ENCODE peak calls at places on chromosomes 3 and 15, in eight cellular contexts. N is breast epithelium, Y is nephron progenitor cell, F is fibroblast of lung, R is AG04450, V is psoas muscle, C is AG04449, O is stomach. A is an unnamed sample.

GRCh38 chr15:49101536-49101935 is 53.9 kb downstream of the COPS2 start:
- DNase-seq in N (no peak), Y (no peak), F (peak), R (peak), V (no peak), C (no peak), O (no peak), A (peak)

GRCh38 chr3:107100573-107100972 is 276.7 kb upstream of the CCDC54 start:
- DNase-seq in N (no peak), Y (no peak), F (no peak), R (no peak), V (no peak), C (no peak), O (no peak), A (no peak)

GRCh38 chr15:101091080-101092017 is 160.5 kb downstream of the CHSY1 start:
- DNase-seq in N (no peak), Y (peak), F (peak), R (peak), V (peak), C (no peak), O (no peak), A (peak)

GRCh38 chr3:4509983-4510755 is 17.0 kb downstream of the ITPR1 start:
- DNase-seq in N (no peak), Y (no peak), F (no peak), R (no peak), V (no peak), C (no peak), O (no peak), A (no peak)

GRCh38 chr3:152241142-152242067 is 27.3 kb upstream of the MBNL1 start:
- DNase-seq in N (no peak), Y (no peak), F (no peak), R (no peak), V (no peak), C (no peak), O (no peak), A (no peak)

GRCh38 chr3:47512416-47513124 is 942 bp downstream of the ELP6 start:
- DNase-seq in N (peak), Y (peak), F (peak), R (no peak), V (peak), C (no peak), O (no peak), A (peak)

GRCh38 chr3:141870091-141870687 is 6.3 kb upstream of the ATP1B3 start:
- DNase-seq in N (no peak), Y (no peak), F (no peak), R (no peak), V (no peak), C (no peak), O (no peak), A (no peak)

GRCh38 chr3:56782900-56783299 is 18.8 kb downstream of the ARHGEF3 start:
- DNase-seq in N (no peak), Y (no peak), F (no peak), R (no peak), V (no peak), C (no peak), O (no peak), A (no peak)

GRCh38 chr3:17847156-17847555 is 104.7 kb upstream of the TBC1D5 start:
- DNase-seq in N (no peak), Y (no peak), F (no peak), R (no peak), V (no peak), C (no peak), O (no peak), A (no peak)

GRCh38 chr3:16011376-16011775 is 163.1 kb upstream of the GALNT15 start:
- DNase-seq in N (no peak), Y (no peak), F (no peak), R (no peak), V (no peak), C (no peak), O (no peak), A (no peak)

GRCh38 chr3:4766716-4767499 is 212.3 kb upstream of the BHLHE40 start:
- DNase-seq in N (no peak), Y (no peak), F (no peak), R (no peak), V (no peak), C (no peak), O (no peak), A (no peak)

GRCh38 chr3:100325827-100326226 is 8.7 kb upstream of the NIT2 start:
- DNase-seq in N (no peak), Y (no peak), F (no peak), R (no peak), V (no peak), C (no peak), O (no peak), A (no peak)

GRCh38 chr15:85800460-85801123 is 5.9 kb upstream of the KLHL25 start:
- DNase-seq in N (peak), Y (no peak), F (peak), R (no peak), V (peak), C (no peak), O (peak), A (peak)

GRCh38 chr15:77531191-77532000 is 101.3 kb downstream of the LINGO1 start:
- DNase-seq in N (no peak), Y (no peak), F (no peak), R (no peak), V (no peak), C (no peak), O (no peak), A (no peak)

GRCh38 chr3:34065901-34066300 is 267.5 kb downstream of the PDCD6IP start:
- DNase-seq in N (no peak), Y (no peak), F (no peak), R (no peak), V (no peak), C (no peak), O (no peak), A (no peak)

GRCh38 chr3:161197855-161198836 is 23.0 kb upstream of the NMD3 start:
- DNase-seq in N (no peak), Y (no peak), F (no peak), R (no peak), V (no peak), C (no peak), O (no peak), A (peak)

GRCh38 chr3:41975421-41976103 is 13.7 kb upstream of the ULK4 start:
- DNase-seq in N (no peak), Y (no peak), F (no peak), R (no peak), V (no peak), C (no peak), O (no peak), A (no peak)

GRCh38 chr3:164407111-164407510 is 671.2 kb downstream of the SI start:
- DNase-seq in N (no peak), Y (no peak), F (no peak), R (no peak), V (no peak), C (no peak), O (no peak), A (no peak)

GRCh38 chr3:102748646-102749045 is 313.8 kb downstream of the ZPLD1 start:
- DNase-seq in N (no peak), Y (no peak), F (no peak), R (no peak), V (no peak), C (no peak), O (no peak), A (no peak)

GRCh38 chr15:57060799-57061198 is 142.4 kb downstream of the TCF12 start:
- DNase-seq in N (no peak), Y (no peak), F (peak), R (peak), V (no peak), C (peak), O (no peak), A (peak)

GRCh38 chr3:151379083-151379734 is 5.3 kb downstream of the P2RY12 start:
- DNase-seq in N (no peak), Y (peak), F (peak), R (no peak), V (peak), C (no peak), O (no peak), A (no peak)

GRCh38 chr3:42702066-42702951 is at the start of gene HHATL:
- DNase-seq in N (no peak), Y (no peak), F (no peak), R (no peak), V (peak), C (no peak), O (peak), A (no peak)

GRCh38 chr15:57878573-57878972 is 172.1 kb downstream of the POLR2M start:
- DNase-seq in N (no peak), Y (no peak), F (no peak), R (no peak), V (no peak), C (no peak), O (no peak), A (no peak)

GRCh38 chr15:63971427-63971805 is 74.9 kb downstream of the DAPK2 start:
- DNase-seq in N (no peak), Y (no peak), F (no peak), R (no peak), V (no peak), C (no peak), O (no peak), A (no peak)

GRCh38 chr3:15815696-15816095 is 17.9 kb upstream of the ANKRD28 start:
- DNase-seq in N (no peak), Y (no peak), F (peak), R (peak), V (no peak), C (peak), O (no peak), A (peak)

GRCh38 chr3:197035577-197035976 is 6.0 kb upstream of the MELTF start:
- DNase-seq in N (no peak), Y (no peak), F (no peak), R (no peak), V (no peak), C (no peak), O (no peak), A (no peak)

GRCh38 chr3:138331143-138331894 is 1.7 kb upstream of the NME9 start:
- DNase-seq in N (no peak), Y (no peak), F (peak), R (no peak), V (peak), C (no peak), O (no peak), A (no peak)

GRCh38 chr3:139281096-139281495 is 62.7 kb upstream of the MRPS22 start:
- DNase-seq in N (no peak), Y (no peak), F (no peak), R (no peak), V (no peak), C (no peak), O (no peak), A (no peak)

GRCh38 chr15:74417670-74418069 is 16.1 kb downstream of the SEMA7A start:
- DNase-seq in N (no peak), Y (no peak), F (no peak), R (no peak), V (no peak), C (no peak), O (no peak), A (no peak)

GRCh38 chr3:142586803-142587406 is 8.4 kb upstream of the ATR start:
- DNase-seq in N (no peak), Y (peak), F (peak), R (peak), V (no peak), C (no peak), O (peak), A (peak)

GRCh38 chr15:77541421-77542181 is 91.1 kb downstream of the LINGO1 start:
- DNase-seq in N (no peak), Y (no peak), F (peak), R (no peak), V (no peak), C (no peak), O (peak), A (peak)

GRCh38 chr3:128846501-128846900 is 32.9 kb upstream of the ACAD9 start:
- DNase-seq in N (no peak), Y (no peak), F (no peak), R (no peak), V (no peak), C (no peak), O (no peak), A (no peak)

GRCh38 chr3:128847631-128848370 is 31.6 kb upstream of the ACAD9 start:
- DNase-seq in N (no peak), Y (no peak), F (no peak), R (no peak), V (no peak), C (no peak), O (no peak), A (no peak)

GRCh38 chr3:128845119-128845518 is 34.3 kb upstream of the ACAD9 start:
- DNase-seq in N (no peak), Y (peak), F (no peak), R (no peak), V (no peak), C (no peak), O (no peak), A (no peak)

GRCh38 chr3:128844502-128844901 is 34.9 kb upstream of the ACAD9 start:
- DNase-seq in N (no peak), Y (no peak), F (no peak), R (no peak), V (no peak), C (no peak), O (no peak), A (no peak)

DNA sequence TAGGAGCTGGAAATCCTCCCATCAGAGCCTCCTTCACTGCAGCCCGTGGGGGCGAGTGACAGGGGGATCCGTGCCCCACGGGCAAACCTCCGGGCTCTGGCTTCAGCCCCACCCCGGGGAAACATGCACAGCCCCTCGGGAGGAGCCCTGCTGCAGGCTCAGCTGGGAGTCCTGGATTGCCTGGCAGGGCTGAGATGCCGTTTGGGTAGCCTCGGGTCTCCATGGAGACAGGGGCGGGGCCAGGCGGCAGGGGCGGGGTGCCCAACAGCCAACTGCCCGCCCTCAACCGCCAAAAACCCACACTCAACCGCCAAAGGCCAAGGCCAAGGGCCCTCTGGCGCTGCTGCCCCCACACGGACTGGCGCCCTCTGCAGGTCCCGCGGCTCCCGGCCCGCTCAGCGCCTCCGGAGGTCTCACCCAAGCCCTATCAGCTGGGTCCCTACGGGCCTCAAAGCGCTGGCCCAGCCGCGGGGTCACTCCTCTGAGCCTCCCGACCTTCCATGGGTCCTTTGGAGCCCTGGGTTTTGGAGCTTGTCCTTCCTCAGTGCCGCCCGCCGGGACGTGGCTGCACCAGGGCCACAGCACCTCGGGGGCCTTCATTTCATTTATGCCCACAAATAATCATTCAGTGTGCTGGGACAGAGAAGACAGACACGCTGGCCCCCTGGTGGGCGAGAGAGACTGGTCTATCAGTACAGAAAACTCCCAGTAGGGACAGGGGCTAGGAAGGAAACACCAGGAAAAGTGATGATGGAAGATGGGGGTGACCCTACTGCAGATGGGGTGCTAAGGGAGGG is 33.5 kb upstream of the ACAD9 start:
- DNase-seq in N (peak), Y (peak), F (peak), R (no peak), V (peak), C (no peak), O (peak), A (peak)
- TF ChIP-seq CTCF in N (peak), Y (peak), F (peak), R (peak), V (peak), C (peak), O (peak), A (peak)

GRCh38 chr15:45064386-45064785 is 41.4 kb downstream of the SORD start:
- DNase-seq in N (no peak), Y (no peak), F (peak), R (peak), V (no peak), C (no peak), O (peak), A (peak)
- TF ChIP-seq CTCF in N (no peak), Y (no peak), F (no peak), R (no peak), V (no peak), C (no peak), O (no peak), A (no peak)

GRCh38 chr15:62847900-62848489 is 194.6 kb upstream of the TPM1 start:
- DNase-seq in N (no peak), Y (peak), F (peak), R (no peak), V (peak), C (no peak), O (peak), A (peak)
- TF ChIP-seq CTCF in N (peak), Y (peak), F (peak), R (peak), V (peak), C (peak), O (peak), A (peak)

GRCh38 chr3:12578742-12579141 is 21.9 kb downstream of the MKRN2 start:
- DNase-seq in N (no peak), Y (no peak), F (no peak), R (no peak), V (no peak), C (no peak), O (no peak), A (no peak)
- TF ChIP-seq CTCF in N (no peak), Y (no peak), F (peak), R (peak), V (no peak), C (peak), O (no peak), A (peak)

GRCh38 chr15:33204087-33204486 is 9.6 kb upstream of the FMN1 start:
- DNase-seq in N (no peak), Y (no peak), F (no peak), R (no peak), V (no peak), C (no peak), O (no peak), A (no peak)

GRCh38 chr15:33200903-33201302 is 6.4 kb upstream of the FMN1 start:
- DNase-seq in N (no peak), Y (no peak), F (no peak), R (no peak), V (no peak), C (no peak), O (no peak), A (no peak)

GRCh38 chr15:33200444-33200843 is 5.9 kb upstream of the FMN1 start:
- DNase-seq in N (no peak), Y (no peak), F (no peak), R (no peak), V (no peak), C (no peak), O (no peak), A (no peak)

GRCh38 chr15:33197636-33198035 is 3.1 kb upstream of the FMN1 start:
- DNase-seq in N (no peak), Y (no peak), F (no peak), R (no peak), V (no peak), C (no peak), O (no peak), A (no peak)

GRCh38 chr15:33201376-33202189 is 7.1 kb upstream of the FMN1 start:
- DNase-seq in N (peak), Y (peak), F (peak), R (no peak), V (peak), C (no peak), O (peak), A (peak)
- TF ChIP-seq CTCF in N (no peak), Y (no peak), F (no peak), R (peak), V (peak), C (no peak), O (no peak), A (peak)

DNA sequence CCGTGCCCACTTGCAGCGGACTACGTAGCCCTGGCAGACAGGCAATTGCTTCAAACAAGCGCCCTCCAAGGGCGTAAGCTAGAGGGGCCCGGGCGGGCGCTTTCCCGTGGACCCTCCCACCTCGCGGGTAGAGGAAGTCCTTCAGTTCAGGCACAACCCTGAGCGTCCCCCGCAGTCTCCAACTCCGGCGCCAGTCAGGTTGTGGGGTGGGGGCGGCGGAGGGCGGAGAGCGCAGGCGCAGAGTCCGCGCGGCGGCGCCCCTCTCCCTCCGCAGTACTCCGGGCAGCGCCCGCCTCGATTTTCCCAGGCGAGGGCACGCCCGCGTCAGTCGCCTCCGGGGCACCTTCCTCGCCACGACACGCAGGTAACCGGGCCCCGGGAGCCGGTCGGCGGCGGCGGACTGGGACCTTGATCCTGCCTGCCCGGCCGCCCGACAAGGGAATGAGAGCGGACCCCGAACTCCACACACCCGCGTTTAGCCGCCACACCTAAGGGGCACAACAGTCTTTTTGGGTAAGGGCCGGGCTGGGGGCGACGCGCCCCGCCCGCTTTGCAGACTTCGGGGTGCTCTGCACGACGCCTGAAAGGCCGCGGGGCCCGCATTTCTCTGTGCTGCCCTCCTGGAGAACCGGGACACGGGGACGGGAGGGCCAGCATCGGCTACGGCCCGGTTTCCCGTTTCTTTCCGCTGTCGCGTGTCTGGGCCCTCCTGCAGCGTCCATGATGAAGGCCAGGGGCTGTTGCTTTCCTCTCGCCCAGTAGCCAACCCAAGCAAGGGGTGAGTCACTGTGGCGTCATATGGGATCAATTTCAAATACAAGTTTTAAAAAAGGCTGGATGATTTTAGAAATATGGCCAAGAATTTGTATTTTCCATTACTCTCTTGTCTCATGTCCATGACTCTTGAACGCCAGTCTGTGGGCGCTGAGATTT is at the start of gene SLC35G2:
- DNase-seq in N (no peak), Y (peak), F (peak), R (no peak), V (peak), C (no peak), O (peak), A (peak)
- TF ChIP-seq CTCF in N (no peak), Y (no peak), F (no peak), R (no peak), V (no peak), C (no peak), O (no peak), A (no peak)

GRCh38 chr3:20185733-20186599 is at the start of gene SGO1:
- DNase-seq in N (peak), Y (peak), F (peak), R (peak), V (peak), C (peak), O (peak), A (peak)
- TF ChIP-seq CTCF in N (no peak), Y (no peak), F (peak), R (peak), V (no peak), C (no peak), O (peak), A (no peak)

GRCh38 chr15:90221251-90221900 is 12.4 kb downstream of the CIB1 start:
- DNase-seq in N (peak), Y (peak), F (peak), R (peak), V (peak), C (peak), O (peak), A (peak)
- TF ChIP-seq CTCF in N (peak), Y (peak), F (peak), R (peak), V (peak), C (peak), O (peak), A (peak)

GRCh38 chr3:48847053-48847585 is 555 bp downstream of the PRKAR2A start:
- DNase-seq in N (peak), Y (peak), F (peak), R (no peak), V (peak), C (no peak), O (peak), A (peak)
- TF ChIP-seq CTCF in N (no peak), Y (no peak), F (no peak), R (no peak), V (no peak), C (no peak), O (no peak), A (no peak)

DNA sequence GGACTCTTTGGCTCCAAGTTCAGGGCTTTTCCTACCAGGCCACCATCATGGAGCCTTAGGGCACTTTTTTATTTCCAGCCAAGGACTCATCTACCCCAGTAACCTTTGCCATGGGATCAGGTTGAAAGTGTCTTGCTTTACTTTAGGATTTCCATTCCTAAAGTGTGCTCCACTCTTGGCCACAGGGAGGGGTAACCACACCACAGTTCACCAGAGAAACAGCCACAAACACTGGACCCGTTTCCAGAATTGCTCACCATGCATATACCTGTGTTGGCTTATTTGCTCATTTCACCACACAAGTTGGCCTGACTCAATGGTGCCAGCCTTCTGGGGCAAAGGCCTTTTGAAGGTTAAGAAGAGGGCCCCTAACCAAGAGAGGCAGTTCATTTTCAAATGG is 70.6 kb upstream of the RAD18 start:
- DNase-seq in N (no peak), Y (no peak), F (no peak), R (no peak), V (no peak), C (no peak), O (no peak), A (no peak)
- TF ChIP-seq CTCF in N (no peak), Y (no peak), F (no peak), R (no peak), V (no peak), C (no peak), O (no peak), A (no peak)